ENCODE peak calls at places on chromosomes 5 and 9, in ten cellular contexts. D is HepG2, H is breast epithelium, J is tibial nerve, G is IMR-90, U is adrenal gland, A is gastrocnemius medialis, R is right lobe of liver, L is heart left ventricle, O is body of pancreas. Z is an unnamed sample.

GRCh38 chr9:116233160-116233530 is 79.6 kb downstream of the PAPPA start:
- DNase-seq in D (no peak), H (no peak), J (no peak), G (no peak), U (no peak), A (no peak), R (no peak), L (no peak), O (no peak), Z (no peak)

GRCh38 chr9:92706218-92706940 is 36.4 kb upstream of the IPPK start:
- DNase-seq in D (peak; percentile 35), H (peak; percentile 19), J (no peak), G (no peak), U (peak; percentile 53), A (no peak), R (no peak), L (no peak), O (no peak), Z (no peak)

GRCh38 chr9:117224676-117225075 is 190.2 kb downstream of the ASTN2 start:
- DNase-seq in D (no peak), H (no peak), J (no peak), G (no peak), U (no peak), A (no peak), R (no peak), L (no peak), O (no peak), Z (no peak)

GRCh38 chr5:125140220-125140619 is 393.8 kb upstream of the ZNF608 start:
- DNase-seq in D (no peak), H (no peak), J (no peak), G (peak; percentile 45), U (no peak), A (no peak), R (no peak), L (no peak), O (no peak), Z (no peak)

GRCh38 chr9:88733651-88734470 is 198.9 kb downstream of the NXNL2 start:
- DNase-seq in D (no peak), H (no peak), J (no peak), G (peak; percentile 60), U (peak; percentile 43), A (no peak), R (no peak), L (no peak), O (no peak), Z (no peak)

GRCh38 chr9:114855488-114855887 is 49.6 kb upstream of the TNFSF15 start:
- DNase-seq in D (no peak), H (no peak), J (no peak), G (peak; percentile 12), U (no peak), A (no peak), R (no peak), L (no peak), O (no peak), Z (no peak)

GRCh38 chr9:69190086-69190865 is 16.2 kb downstream of the TJP2 start:
- DNase-seq in D (peak; percentile 90), H (no peak), J (no peak), G (no peak), U (no peak), A (no peak), R (no peak), L (no peak), O (no peak), Z (no peak)

GRCh38 chr5:16418471-16418922 is 47.1 kb downstream of the ZNF622 start:
- DNase-seq in D (no peak), H (no peak), J (no peak), G (no peak), U (no peak), A (no peak), R (no peak), L (peak; percentile 59), O (peak; percentile 53), Z (no peak)

GRCh38 chr5:8676731-8677130 is 807.8 kb downstream of the MTRR start:
- DNase-seq in D (no peak), H (no peak), J (no peak), G (peak; percentile 4), U (no peak), A (no peak), R (no peak), L (no peak), O (no peak), Z (no peak)

GRCh38 chr5:122313001-122313402 is 965 bp downstream of the SNCAIP start:
- DNase-seq in D (no peak), H (no peak), J (no peak), G (peak; percentile 54), U (no peak), A (no peak), R (no peak), L (no peak), O (no peak), Z (no peak)

DNA sequence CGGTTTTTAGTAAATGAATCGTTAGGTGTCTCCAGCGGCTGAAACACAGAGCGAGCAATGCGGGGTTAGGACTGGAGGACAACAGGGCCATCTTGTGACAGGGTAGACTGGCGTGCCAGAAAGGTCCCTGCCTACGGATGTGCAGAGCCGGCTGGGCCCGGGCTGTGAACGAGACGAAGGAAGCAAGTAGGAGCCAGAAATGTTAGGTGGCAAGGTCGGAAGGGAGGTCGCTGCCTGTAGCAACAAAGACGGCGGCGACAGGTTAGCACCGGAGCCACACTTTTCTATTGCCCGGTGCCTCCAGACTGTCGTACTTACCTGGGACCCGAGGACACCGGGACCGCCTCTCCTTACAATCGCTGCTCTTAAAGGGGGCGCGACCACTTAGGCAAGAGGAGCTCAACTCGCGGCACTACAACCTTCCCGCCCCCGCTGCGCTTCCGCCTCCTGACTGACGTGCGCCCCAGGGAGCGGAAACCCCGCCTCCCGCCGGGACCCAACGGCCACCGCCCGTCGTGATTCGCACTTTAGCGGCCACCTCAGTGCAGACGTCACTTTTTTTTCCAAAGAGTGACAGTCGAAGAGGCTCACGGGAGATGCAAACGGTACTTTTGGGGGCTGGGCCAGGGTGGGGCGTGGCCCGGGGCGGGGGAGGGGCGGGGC is at the start of gene INIP:
- DNase-seq in D (peak; percentile 95), H (peak; percentile 95), J (peak; percentile 84), G (peak; percentile 95), U (peak; percentile 97), A (peak; percentile 91), R (peak; percentile 97), L (peak; percentile 97), O (peak; percentile 96), Z (peak; percentile 77)
- TF ChIP-seq POLR2A in D (peak; percentile 69), H (peak; percentile 60), J (peak; percentile 87), G (peak; percentile 47), U (no peak), A (peak; percentile 66), R (peak; percentile 76), L (no peak), O (peak; percentile 85), Z (peak; percentile 56)

GRCh38 chr5:139388198-139388821 is 1.4 kb downstream of the MZB1 start:
- DNase-seq in D (peak; percentile 63), H (peak; percentile 80), J (no peak), G (peak; percentile 20), U (peak; percentile 63), A (no peak), R (no peak), L (no peak), O (peak; percentile 34), Z (no peak)
- H3K27ac ChIP-seq in D (peak overlapping the region; percentile 38), H (peak overlapping the region; percentile 88), J (no peak overlapping the region), G (no peak overlapping the region), U (no peak overlapping the region), A (peak overlapping the region; percentile 3), R (no peak overlapping the region), L (no peak overlapping the region), O (peak overlapping the region; percentile 38), Z (no peak overlapping the region)

DNA sequence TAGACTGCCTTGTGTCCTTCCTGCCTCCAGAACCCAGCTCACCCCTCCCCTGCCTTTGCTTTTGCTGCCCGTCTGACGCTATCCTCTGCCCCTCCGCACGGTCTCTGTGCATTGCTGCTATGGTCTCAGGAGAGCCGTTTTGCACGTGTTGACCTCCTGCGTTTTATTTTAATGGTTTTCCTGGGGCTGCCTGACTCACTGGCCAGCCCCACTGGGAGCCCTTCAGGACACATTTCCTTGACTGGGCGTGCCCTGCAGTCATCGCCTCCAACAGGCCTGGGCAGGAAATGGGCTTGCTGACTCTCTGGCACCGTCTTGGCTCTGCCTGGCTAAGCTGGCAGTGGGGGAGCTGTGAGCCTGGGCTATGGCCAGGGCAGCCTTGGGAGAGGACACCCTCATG is 17.9 kb upstream of the ASS1 start:
- DNase-seq in D (no peak), H (no peak), J (no peak), G (peak; percentile 35), U (no peak), A (no peak), R (no peak), L (peak; percentile 46), O (no peak), Z (no peak)
- TF ChIP-seq CTCF in D (no peak), H (no peak), J (no peak), G (no peak), U (no peak), A (no peak), R (no peak), L (no peak), O (no peak), Z (peak; percentile 9)

GRCh38 chr5:172282277-172283019 is 1.1 kb downstream of the UBTD2 start:
- DNase-seq in D (no peak), H (no peak), J (no peak), G (peak; percentile 33), U (no peak), A (no peak), R (no peak), L (no peak), O (no peak), Z (no peak)

GRCh38 chr5:172284275-172284971 is 859 bp upstream of the UBTD2 start:
- DNase-seq in D (no peak), H (no peak), J (peak; percentile 17), G (no peak), U (no peak), A (no peak), R (peak; percentile 44), L (no peak), O (no peak), Z (no peak)

GRCh38 chr5:172285226-172286143 is 1.9 kb upstream of the UBTD2 start:
- DNase-seq in D (no peak), H (no peak), J (no peak), G (no peak), U (no peak), A (no peak), R (no peak), L (no peak), O (no peak), Z (no peak)

GRCh38 chr5:172283862-172284274 is 304 bp upstream of the UBTD2 start:
- DNase-seq in D (peak; percentile 50), H (peak; percentile 79), J (peak; percentile 70), G (peak; percentile 74), U (peak; percentile 83), A (peak; percentile 63), R (peak; percentile 89), L (peak; percentile 91), O (peak; percentile 81), Z (no peak)

DNA sequence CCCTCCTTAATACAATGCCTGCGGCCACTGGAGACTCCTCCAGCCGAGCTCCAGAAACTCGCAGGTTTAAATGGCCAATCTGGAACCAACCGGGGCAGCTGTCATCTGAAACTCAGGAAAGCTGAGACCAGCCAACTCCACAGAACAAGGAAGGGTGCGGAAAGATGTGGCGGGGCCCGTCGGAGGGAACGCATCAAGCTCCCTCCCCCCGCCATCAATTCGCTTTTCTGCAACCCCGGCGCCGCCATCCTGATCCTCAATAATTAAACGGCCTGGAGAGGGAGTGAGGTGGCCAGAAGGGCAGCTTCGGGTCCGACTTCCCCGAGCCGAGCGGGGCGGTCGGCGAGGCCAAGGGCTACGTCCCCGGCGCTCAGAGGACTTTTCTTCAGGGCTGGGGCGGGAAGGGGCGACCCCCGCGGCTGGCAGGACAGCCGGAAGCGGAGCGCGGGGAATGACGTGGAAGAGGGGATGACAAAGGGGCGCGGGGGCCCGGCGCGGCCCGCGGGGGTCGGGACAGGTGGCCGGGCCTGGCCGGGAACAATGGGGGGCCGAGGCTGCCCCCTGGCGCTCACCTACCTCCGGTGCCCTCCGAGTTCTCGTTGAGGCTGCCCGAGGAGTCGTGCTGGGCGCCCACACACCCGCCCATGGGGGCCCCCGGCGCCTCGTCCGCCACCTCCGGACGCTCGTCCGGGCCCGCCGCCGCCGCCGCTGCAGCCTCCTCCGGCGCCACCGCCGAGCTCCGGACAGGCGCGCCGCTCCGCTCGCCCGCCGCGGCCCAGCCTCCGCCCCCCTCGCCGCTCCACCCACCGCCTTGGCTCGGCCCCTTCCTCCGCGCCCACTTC is at the start of gene UBTD2:
- DNase-seq in D (peak; percentile 45), H (peak; percentile 81), J (peak; percentile 70), G (peak; percentile 70), U (peak; percentile 84), A (peak; percentile 64), R (peak; percentile 90), L (peak; percentile 91), O (peak; percentile 86), Z (no peak)
- TF ChIP-seq POLR2A in D (no peak), H (no peak), J (peak; percentile 7), G (peak; percentile 9), U (no peak), A (no peak), R (peak; percentile 82), L (no peak), O (peak; percentile 50), Z (peak; percentile 54)